ENCODE peak calls at places on chromosomes 3 and 15, in five cellular contexts. H is HCT116, E is NCI-H1417, W is NCI-H446 treated with DMSO at 0.1 percent for 48 hours, B is aorta. C is an unnamed sample.

GRCh38 chr3:15694628-15695027 is 93.1 kb downstream of the BTD start:
- DNase-seq in E (no peak), H (no peak), B (no peak), W (no peak), C (no peak)

GRCh38 chr15:64623347-64624024 is 151.9 kb downstream of the RBPMS2 start:
- DNase-seq in B (no peak), E (no peak), W (no peak), H (no peak), C (no peak)

GRCh38 chr3:56254835-56255234 is 213.4 kb downstream of the ERC2 start:
- DNase-seq in H (no peak), W (no peak), B (no peak), E (no peak), C (no peak)

GRCh38 chr3:81920805-81921204 is 159.4 kb upstream of the GBE1 start:
- DNase-seq in H (no peak), B (no peak), E (no peak), W (no peak), C (no peak)

GRCh38 chr3:107458871-107459270 is 63.9 kb upstream of the BBX start:
- DNase-seq in B (no peak), W (no peak), H (no peak), E (no peak), C (no peak)

GRCh38 chr3:171874879-171875278 is 31.7 kb downstream of the TMEM212 start:
- DNase-seq in E (no peak), H (no peak), W (no peak), B (no peak), C (no peak)

GRCh38 chr15:70465812-70466211 is 297.5 kb downstream of the UACA start:
- DNase-seq in W (no peak), E (no peak), B (no peak), H (no peak), C (no peak)

GRCh38 chr3:188975612-188976314 is 196.0 kb upstream of the TPRG1 start:
- DNase-seq in E (peak; percentile 74), B (no peak), W (peak; percentile 25), H (no peak), C (peak; percentile 99)